ENCODE peak calls at places on chromosomes 3 and 15, in four cellular contexts. C is upper lobe of left lung, E is mammary epithelial cell, I is PC-3. U is an unnamed sample.

GRCh38 chr3:88863196-88863595 is 244.2 kb upstream of the EPHA3 start:
- DNase-seq in C (no peak), I (peak), E (no peak), U (no peak)

GRCh38 chr3:109137766-109138165 is 1.2 kb downstream of the C3orf85 start:
- DNase-seq in I (no peak), C (no peak), E (no peak), U (no peak)

GRCh38 chr15:69410290-69410874 is 3.8 kb upstream of the KIF23 start:
- DNase-seq in C (no peak), I (peak), E (peak), U (no peak)

GRCh38 chr3:61715886-61716527 is 154.6 kb downstream of the PTPRG start:
- DNase-seq in C (no peak), E (no peak), I (no peak), U (no peak)

GRCh38 chr15:101600024-101600423 is 52.2 kb downstream of the TM2D3 start:
- DNase-seq in C (no peak), E (no peak), I (no peak), U (no peak)

GRCh38 chr3:124923833-124924232 is 10.7 kb downstream of the MUC13 start:
- DNase-seq in C (no peak), I (no peak), E (no peak), U (no peak)

GRCh38 chr3:186754006-186754405 is 29.4 kb upstream of the EIF4A2 start:
- DNase-seq in E (no peak), I (no peak), C (no peak), U (no peak)

GRCh38 chr3:18968120-18968519 is 180.2 kb upstream of the KCNH8 start:
- DNase-seq in C (no peak), E (no peak), I (no peak), U (no peak)

GRCh38 chr3:133448478-133449122 is 48.7 kb downstream of the BFSP2 start:
- DNase-seq in C (no peak), I (no peak), E (no peak), U (no peak)

GRCh38 chr15:88637841-88638625 is 783 bp upstream of the ISG20 start:
- DNase-seq in I (no peak), E (no peak), C (no peak), U (peak)

GRCh38 chr15:36075333-36075732 is 504.1 kb upstream of the CDIN1 start:
- DNase-seq in C (no peak), E (no peak), I (no peak), U (no peak)

GRCh38 chr15:45458746-45459403 is 63.7 kb downstream of the SLC30A4 start:
- DNase-seq in E (peak), I (peak), C (no peak), U (peak)

GRCh38 chr3:121768452-121768851 is 18.9 kb upstream of the GOLGB1 start:
- DNase-seq in C (no peak), I (no peak), E (no peak), U (no peak)

GRCh38 chr3:160169139-160169830 is 55.9 kb upstream of the C3orf80 start:
- DNase-seq in C (peak), I (peak), E (peak), U (no peak)

GRCh38 chr15:69790632-69791031 is 307.1 kb downstream of the TLE3 start:
- DNase-seq in I (no peak), E (no peak), C (no peak), U (no peak)

GRCh38 chr15:54604963-54605362 is 591.8 kb downstream of the RSL24D1 start:
- DNase-seq in C (no peak), E (no peak), I (no peak), U (no peak)

DNA sequence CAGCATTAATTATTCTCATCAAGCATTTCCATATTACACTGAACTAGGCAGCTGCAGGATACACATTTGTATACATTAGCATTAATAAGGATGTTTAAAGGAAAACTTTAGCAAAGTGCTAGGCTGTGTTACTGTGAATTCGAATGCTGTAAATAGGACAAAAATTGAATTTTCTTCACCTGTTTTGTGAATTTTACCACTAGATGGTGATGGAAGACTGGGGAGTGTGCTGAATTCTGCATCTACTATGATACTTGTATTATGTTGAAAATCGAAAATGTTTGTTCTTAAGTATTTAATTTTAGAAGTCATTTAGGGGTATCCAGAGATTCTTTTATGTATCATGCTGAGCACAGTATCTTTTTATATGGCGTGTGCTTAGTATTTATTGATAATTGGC is 12.3 kb upstream of the P2RY14 start:
- DNase-seq in C (no peak), E (no peak), I (peak), U (no peak)
- TF ChIP-seq CTCF in C (peak), E (peak), I (peak), U (no peak)

GRCh38 chr3:65925254-65925954 is 113.3 kb downstream of the MAGI1 start:
- DNase-seq in E (no peak), I (no peak), C (no peak), U (no peak)
- H3K27ac ChIP-seq in E (no peak), I (no peak), C (no peak), U (no peak)

GRCh38 chr3:127040216-127040615 is 57.3 kb downstream of the PLXNA1 start:
- DNase-seq in C (no peak), I (no peak), E (no peak), U (peak)

GRCh38 chr3:127041264-127041820 is 58.4 kb downstream of the PLXNA1 start:
- DNase-seq in C (no peak), I (no peak), E (no peak), U (no peak)

GRCh38 chr3:127038476-127038875 is 55.6 kb downstream of the PLXNA1 start:
- DNase-seq in E (no peak), I (no peak), C (peak), U (peak)

GRCh38 chr3:127038923-127039581 is 56.1 kb downstream of the PLXNA1 start:
- DNase-seq in I (no peak), E (no peak), C (peak), U (peak)

DNA sequence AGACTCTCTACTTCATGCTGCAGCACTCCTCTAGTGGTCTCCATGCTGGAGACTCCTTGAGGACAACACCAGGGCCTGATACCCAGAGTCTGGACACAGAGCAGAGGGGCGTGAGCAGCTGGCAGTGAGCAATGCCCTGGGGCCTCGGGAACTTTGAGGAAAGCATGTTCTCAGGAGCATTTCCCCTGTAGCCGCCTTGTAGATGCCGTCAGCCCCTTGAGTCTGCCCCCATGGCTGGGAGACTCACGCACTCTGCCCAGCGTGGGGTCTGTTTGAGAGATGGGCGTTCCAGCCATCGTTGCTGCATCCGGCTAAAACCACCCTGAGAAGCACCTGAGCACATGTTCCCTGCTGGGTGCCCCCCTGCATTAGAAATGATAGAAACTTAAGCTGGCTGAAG is 56.8 kb downstream of the PLXNA1 start:
- DNase-seq in C (no peak), I (no peak), E (no peak), U (no peak)
- H3K4me3 ChIP-seq in C (no peak), I (no peak), E (no peak), U (no peak)

GRCh38 chr15:58840048-58840447 is 68.9 kb downstream of the MINDY2 start:
- DNase-seq in E (peak), C (no peak), I (peak), U (no peak)
- TF ChIP-seq CTCF in E (no peak), C (no peak), I (no peak), U (no peak)

GRCh38 chr15:23039151-23039916 is at the start of gene TUBGCP5:
- DNase-seq in C (peak), I (peak), E (peak), U (peak)

GRCh38 chr15:23033979-23034378 is 5.4 kb downstream of the TUBGCP5 start:
- DNase-seq in E (no peak), C (no peak), I (no peak), U (no peak)

GRCh38 chr15:23038741-23039150 is 623 bp downstream of the TUBGCP5 start:
- DNase-seq in C (no peak), I (peak), E (peak), U (no peak)

GRCh38 chr15:23039917-23040281 is 530 bp upstream of the TUBGCP5 start:
- DNase-seq in C (no peak), E (no peak), I (no peak), U (no peak)

GRCh38 chr15:23035964-23036566 is 3.3 kb downstream of the TUBGCP5 start:
- DNase-seq in E (peak), I (peak), C (no peak), U (no peak)
- H3K27ac ChIP-seq in E (no peak), I (no peak), C (no peak), U (no peak)

DNA sequence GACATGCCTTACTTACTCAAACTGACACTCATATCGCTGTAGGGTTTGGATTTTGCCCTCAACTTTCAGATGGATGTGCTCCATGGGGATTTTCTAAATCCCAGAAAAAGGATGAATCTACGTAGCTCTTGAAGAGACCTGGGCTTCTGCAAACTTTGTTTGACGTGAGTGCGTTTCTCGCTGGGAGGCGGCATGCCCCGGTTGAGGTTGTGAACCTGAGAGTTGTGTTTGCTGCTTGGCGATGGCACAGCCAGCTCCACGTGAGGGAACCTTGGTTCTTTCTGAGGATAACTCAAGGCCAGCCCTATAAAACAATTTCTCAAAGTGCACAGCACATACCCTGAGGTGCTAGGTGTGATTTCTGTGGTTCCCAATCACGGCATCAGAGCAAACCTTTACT is 209.5 kb downstream of the ADAMTS17 start:
- DNase-seq in E (no peak), I (no peak), C (no peak), U (no peak)
- H3K4me3 ChIP-seq in E (no peak), I (no peak), C (no peak), U (no peak)

GRCh38 chr15:82540055-82540983 is at the start of gene RPS17:
- DNase-seq in I (peak), C (peak), E (peak), U (peak)
- TF ChIP-seq CTCF in I (peak), C (peak), E (peak), U (peak)

DNA sequence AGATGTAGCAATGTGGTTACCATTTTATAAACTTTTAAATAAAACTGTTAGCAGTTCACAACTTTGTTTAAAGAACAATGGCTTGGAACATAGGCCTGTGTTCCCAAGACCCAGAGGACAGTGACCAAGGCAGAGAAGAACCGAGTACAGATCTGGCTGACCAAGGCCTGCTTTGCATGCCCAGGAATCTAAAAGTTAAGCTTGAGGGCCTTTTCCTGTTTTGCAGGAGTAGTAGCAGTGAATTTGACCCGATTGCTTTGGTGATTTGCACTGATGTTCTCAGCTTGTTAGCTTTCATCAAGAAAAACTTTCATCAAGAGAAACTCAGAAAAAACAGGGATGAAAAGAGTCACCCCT is 9.9 kb downstream of the FILIP1L start:
- DNase-seq in I (no peak), E (no peak), C (no peak), U (no peak)
- H3K27ac ChIP-seq in I (peak), E (no peak), C (no peak), U (no peak)

DNA sequence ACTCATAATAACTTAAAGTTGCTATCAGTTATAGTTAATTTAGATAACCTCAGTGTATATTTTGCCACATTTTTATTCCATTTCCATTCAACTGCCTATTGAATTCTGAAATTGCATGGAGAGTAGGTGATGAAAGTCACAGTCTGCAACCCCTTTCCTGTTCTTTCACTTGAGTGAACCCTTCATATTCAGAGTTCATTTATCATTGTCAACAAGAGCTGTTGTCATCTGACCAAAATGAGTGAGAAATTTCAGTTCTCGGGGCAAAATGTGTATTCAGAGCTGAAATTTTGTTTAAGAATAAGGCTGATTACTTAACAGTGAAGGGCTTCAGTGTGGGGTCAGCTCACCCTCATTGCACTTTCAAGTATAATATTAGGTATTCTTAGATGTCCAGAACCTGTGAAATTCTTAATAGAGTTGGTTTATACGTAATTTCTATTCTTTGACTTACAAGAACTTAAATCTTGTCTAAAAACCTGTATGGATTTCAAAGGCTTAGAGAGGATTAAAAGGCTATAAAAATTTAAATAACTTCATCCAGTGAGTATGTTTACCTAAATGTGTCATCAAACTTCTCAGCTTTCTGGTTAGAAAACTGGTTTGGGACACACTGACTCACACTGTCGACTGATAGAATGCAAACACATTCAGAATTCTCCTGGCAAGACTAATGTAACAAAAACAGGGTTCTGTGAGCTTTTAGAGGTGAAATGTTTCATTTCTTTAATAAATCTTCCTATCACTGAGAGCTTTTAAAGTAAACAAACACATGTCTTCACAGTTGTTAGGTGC is 92.2 kb downstream of the CMSS1 start:
- DNase-seq in C (no peak), E (peak), I (peak), U (no peak)
- H3K4me3 ChIP-seq in C (no peak), E (no peak), I (peak), U (no peak)